ENCODE peak calls at places on chromosomes 3 and 15, in ten cellular contexts. One of them, this sample, is unnamed.

GRCh38 chr3:59320080-59320479 is 270.3 kb upstream of the CFAP20DC start:
- DNase-seq in astrocyte: no peak
- DNase-seq in foreskin fibroblast: no peak
- DNase-seq in cardiac fibroblast: no peak
- DNase-seq in fibroblast of mammary gland: no peak
- DNase-seq in SK-N-SH: no peak
- DNase-seq in H9: no peak
- DNase-seq in cardiac muscle cell: peak; percentile 2
- DNase-seq in fibroblast of the aortic adventitia: no peak
- DNase-seq in heart left ventricle: no peak
- DNase-seq in this sample: peak; percentile 13

GRCh38 chr15:81326466-81327212 is 2.7 kb upstream of the STARD5 start:
- DNase-seq in astrocyte: peak; percentile 42
- DNase-seq in foreskin fibroblast: peak; percentile 59
- DNase-seq in cardiac fibroblast: peak; percentile 21
- DNase-seq in fibroblast of mammary gland: peak; percentile 46
- DNase-seq in SK-N-SH: no peak
- DNase-seq in H9: no peak
- DNase-seq in cardiac muscle cell: no peak
- DNase-seq in fibroblast of the aortic adventitia: no peak
- DNase-seq in heart left ventricle: no peak
- DNase-seq in this sample: no peak

GRCh38 chr15:101135532-101136166 is 116.2 kb downstream of the CHSY1 start:
- DNase-seq in astrocyte: no peak
- DNase-seq in foreskin fibroblast: no peak
- DNase-seq in cardiac fibroblast: no peak
- DNase-seq in fibroblast of mammary gland: no peak
- DNase-seq in SK-N-SH: no peak
- DNase-seq in H9: no peak
- DNase-seq in cardiac muscle cell: no peak
- DNase-seq in fibroblast of the aortic adventitia: no peak
- DNase-seq in heart left ventricle: no peak
- DNase-seq in this sample: no peak

GRCh38 chr3:129122697-129123055 is 1.1 kb upstream of the RAB43 start:
- DNase-seq in astrocyte: no peak
- DNase-seq in foreskin fibroblast: peak; percentile 59
- DNase-seq in cardiac fibroblast: no peak
- DNase-seq in fibroblast of mammary gland: no peak
- DNase-seq in SK-N-SH: no peak
- DNase-seq in H9: peak; percentile 52
- DNase-seq in cardiac muscle cell: no peak
- DNase-seq in fibroblast of the aortic adventitia: peak; percentile 24
- DNase-seq in heart left ventricle: no peak
- DNase-seq in this sample: peak; percentile 28

GRCh38 chr15:84749111-84749991 is 959 bp downstream of the ZNF592 start:
- DNase-seq in astrocyte: peak; percentile 18
- DNase-seq in foreskin fibroblast: peak; percentile 56
- DNase-seq in cardiac fibroblast: peak; percentile 44
- DNase-seq in fibroblast of mammary gland: peak; percentile 32
- DNase-seq in SK-N-SH: peak; percentile 78
- DNase-seq in H9: peak; percentile 35
- DNase-seq in cardiac muscle cell: peak; percentile 51
- DNase-seq in fibroblast of the aortic adventitia: peak; percentile 34
- DNase-seq in heart left ventricle: peak; percentile 50
- DNase-seq in this sample: peak; percentile 41

GRCh38 chr15:60017538-60018199 is 13.6 kb downstream of the FOXB1 start:
- DNase-seq in astrocyte: peak; percentile 58
- DNase-seq in foreskin fibroblast: peak; percentile 44
- DNase-seq in cardiac fibroblast: peak; percentile 53
- DNase-seq in fibroblast of mammary gland: peak; percentile 45
- DNase-seq in SK-N-SH: no peak
- DNase-seq in H9: no peak
- DNase-seq in cardiac muscle cell: no peak
- DNase-seq in fibroblast of the aortic adventitia: peak; percentile 24
- DNase-seq in heart left ventricle: no peak
- DNase-seq in this sample: peak; percentile 39

GRCh38 chr15:23095796-23096195 is 40.8 kb downstream of the GOLGA6L1 start:
- DNase-seq in astrocyte: no peak
- DNase-seq in foreskin fibroblast: no peak
- DNase-seq in cardiac fibroblast: no peak
- DNase-seq in fibroblast of mammary gland: no peak
- DNase-seq in SK-N-SH: no peak
- DNase-seq in H9: no peak
- DNase-seq in cardiac muscle cell: no peak
- DNase-seq in fibroblast of the aortic adventitia: no peak
- DNase-seq in heart left ventricle: no peak
- DNase-seq in this sample: no peak

GRCh38 chr3:107978116-107979057 is 112.4 kb downstream of the CD47 start:
- DNase-seq in astrocyte: no peak
- DNase-seq in foreskin fibroblast: no peak
- DNase-seq in cardiac fibroblast: no peak
- DNase-seq in fibroblast of mammary gland: no peak
- DNase-seq in SK-N-SH: no peak
- DNase-seq in H9: no peak
- DNase-seq in cardiac muscle cell: no peak
- DNase-seq in fibroblast of the aortic adventitia: no peak
- DNase-seq in heart left ventricle: no peak
- DNase-seq in this sample: no peak

GRCh38 chr15:70260096-70260495 is 162.4 kb upstream of the TLE3 start:
- DNase-seq in astrocyte: no peak
- DNase-seq in foreskin fibroblast: no peak
- DNase-seq in cardiac fibroblast: no peak
- DNase-seq in fibroblast of mammary gland: no peak
- DNase-seq in SK-N-SH: no peak
- DNase-seq in H9: no peak
- DNase-seq in cardiac muscle cell: no peak
- DNase-seq in fibroblast of the aortic adventitia: no peak
- DNase-seq in heart left ventricle: peak; percentile 2
- DNase-seq in this sample: no peak

GRCh38 chr3:127428344-127429001 is 140.6 kb upstream of the PRR20G start:
- DNase-seq in astrocyte: no peak
- DNase-seq in foreskin fibroblast: no peak
- DNase-seq in cardiac fibroblast: no peak
- DNase-seq in fibroblast of mammary gland: peak; percentile 2
- DNase-seq in SK-N-SH: no peak
- DNase-seq in H9: peak; percentile 23
- DNase-seq in cardiac muscle cell: no peak
- DNase-seq in fibroblast of the aortic adventitia: peak; percentile 4
- DNase-seq in heart left ventricle: no peak
- DNase-seq in this sample: peak; percentile 3

GRCh38 chr3:122993573-122993972 is 34.0 kb downstream of the SEMA5B start:
- DNase-seq in astrocyte: no peak
- DNase-seq in foreskin fibroblast: no peak
- DNase-seq in cardiac fibroblast: no peak
- DNase-seq in fibroblast of mammary gland: no peak
- DNase-seq in SK-N-SH: peak; percentile 38
- DNase-seq in H9: no peak
- DNase-seq in cardiac muscle cell: no peak
- DNase-seq in fibroblast of the aortic adventitia: no peak
- DNase-seq in heart left ventricle: no peak
- DNase-seq in this sample: no peak

GRCh38 chr3:148379763-148380162 is 317.9 kb upstream of the AGTR1 start:
- DNase-seq in astrocyte: peak; percentile 55
- DNase-seq in foreskin fibroblast: peak; percentile 61
- DNase-seq in cardiac fibroblast: peak; percentile 84
- DNase-seq in fibroblast of mammary gland: peak; percentile 76
- DNase-seq in SK-N-SH: peak; percentile 18
- DNase-seq in H9: no peak
- DNase-seq in cardiac muscle cell: peak; percentile 67
- DNase-seq in fibroblast of the aortic adventitia: peak; percentile 79
- DNase-seq in heart left ventricle: no peak
- DNase-seq in this sample: peak; percentile 90

GRCh38 chr3:127655641-127656040 is 17.1 kb upstream of the ABTB1 start:
- DNase-seq in astrocyte: peak; percentile 62
- DNase-seq in foreskin fibroblast: peak; percentile 81
- DNase-seq in cardiac fibroblast: peak; percentile 57
- DNase-seq in fibroblast of mammary gland: peak; percentile 62
- DNase-seq in SK-N-SH: no peak
- DNase-seq in H9: no peak
- DNase-seq in cardiac muscle cell: peak; percentile 15
- DNase-seq in fibroblast of the aortic adventitia: peak; percentile 77
- DNase-seq in heart left ventricle: no peak
- DNase-seq in this sample: peak; percentile 39

GRCh38 chr3:106092792-106093191 is 224.0 kb upstream of the CBLB start:
- DNase-seq in astrocyte: no peak
- DNase-seq in foreskin fibroblast: no peak
- DNase-seq in cardiac fibroblast: no peak
- DNase-seq in fibroblast of mammary gland: no peak
- DNase-seq in SK-N-SH: no peak
- DNase-seq in H9: no peak
- DNase-seq in cardiac muscle cell: no peak
- DNase-seq in fibroblast of the aortic adventitia: no peak
- DNase-seq in heart left ventricle: no peak
- DNase-seq in this sample: no peak

GRCh38 chr3:63328386-63328785 is 50.3 kb downstream of the SYNPR start:
- DNase-seq in astrocyte: peak; percentile 47
- DNase-seq in foreskin fibroblast: peak; percentile 81
- DNase-seq in cardiac fibroblast: peak; percentile 68
- DNase-seq in fibroblast of mammary gland: peak; percentile 83
- DNase-seq in SK-N-SH: no peak
- DNase-seq in H9: no peak
- DNase-seq in cardiac muscle cell: peak; percentile 57
- DNase-seq in fibroblast of the aortic adventitia: peak; percentile 70
- DNase-seq in heart left ventricle: no peak
- DNase-seq in this sample: peak; percentile 76

GRCh38 chr3:101300073-101300472 is 20.3 kb downstream of the IMPG2 start:
- DNase-seq in astrocyte: no peak
- DNase-seq in foreskin fibroblast: no peak
- DNase-seq in cardiac fibroblast: no peak
- DNase-seq in fibroblast of mammary gland: no peak
- DNase-seq in SK-N-SH: no peak
- DNase-seq in H9: peak; percentile 31
- DNase-seq in cardiac muscle cell: no peak
- DNase-seq in fibroblast of the aortic adventitia: no peak
- DNase-seq in heart left ventricle: no peak
- DNase-seq in this sample: no peak
- TF ChIP-seq CTCF in astrocyte: no peak
- TF ChIP-seq CTCF in foreskin fibroblast: no peak
- TF ChIP-seq CTCF in cardiac fibroblast: no peak
- TF ChIP-seq CTCF in fibroblast of mammary gland: no peak
- TF ChIP-seq CTCF in SK-N-SH: no peak
- TF ChIP-seq CTCF in H9: no peak
- TF ChIP-seq CTCF in cardiac muscle cell: no peak
- TF ChIP-seq CTCF in fibroblast of the aortic adventitia: no peak
- TF ChIP-seq CTCF in heart left ventricle: no peak
- TF ChIP-seq CTCF in this sample: no peak

GRCh38 chr15:45611305-45611704 is 23.5 kb upstream of the SQOR start:
- DNase-seq in astrocyte: no peak
- DNase-seq in foreskin fibroblast: peak; percentile 60
- DNase-seq in cardiac fibroblast: peak; percentile 53
- DNase-seq in fibroblast of mammary gland: peak; percentile 42
- DNase-seq in SK-N-SH: peak; percentile 32
- DNase-seq in H9: no peak
- DNase-seq in cardiac muscle cell: no peak
- DNase-seq in fibroblast of the aortic adventitia: peak; percentile 43
- DNase-seq in heart left ventricle: no peak
- DNase-seq in this sample: peak; percentile 49
- TF ChIP-seq CTCF in astrocyte: peak; percentile 52
- TF ChIP-seq CTCF in foreskin fibroblast: peak; percentile 41
- TF ChIP-seq CTCF in cardiac fibroblast: peak; percentile 47
- TF ChIP-seq CTCF in fibroblast of mammary gland: peak; percentile 54
- TF ChIP-seq CTCF in SK-N-SH: peak; percentile 71
- TF ChIP-seq CTCF in H9: peak; percentile 65
- TF ChIP-seq CTCF in cardiac muscle cell: peak; percentile 49
- TF ChIP-seq CTCF in fibroblast of the aortic adventitia: peak; percentile 48
- TF ChIP-seq CTCF in heart left ventricle: peak; percentile 38
- TF ChIP-seq CTCF in this sample: peak; percentile 48

GRCh38 chr15:34621675-34622074 is 38.2 kb upstream of the GOLGA8B start:
- DNase-seq in astrocyte: peak; percentile 35
- DNase-seq in foreskin fibroblast: peak; percentile 68
- DNase-seq in cardiac fibroblast: peak; percentile 53
- DNase-seq in fibroblast of mammary gland: peak; percentile 48
- DNase-seq in SK-N-SH: peak; percentile 14
- DNase-seq in H9: no peak
- DNase-seq in cardiac muscle cell: no peak
- DNase-seq in fibroblast of the aortic adventitia: peak; percentile 50
- DNase-seq in heart left ventricle: no peak
- DNase-seq in this sample: peak; percentile 62
- TF ChIP-seq CTCF in astrocyte: peak; percentile 63
- TF ChIP-seq CTCF in foreskin fibroblast: peak; percentile 36
- TF ChIP-seq CTCF in cardiac fibroblast: peak; percentile 30
- TF ChIP-seq CTCF in fibroblast of mammary gland: peak; percentile 39
- TF ChIP-seq CTCF in SK-N-SH: peak; percentile 75
- TF ChIP-seq CTCF in H9: no peak
- TF ChIP-seq CTCF in cardiac muscle cell: no peak
- TF ChIP-seq CTCF in fibroblast of the aortic adventitia: peak; percentile 33
- TF ChIP-seq CTCF in heart left ventricle: peak; percentile 17
- TF ChIP-seq CTCF in this sample: peak; percentile 50

DNA sequence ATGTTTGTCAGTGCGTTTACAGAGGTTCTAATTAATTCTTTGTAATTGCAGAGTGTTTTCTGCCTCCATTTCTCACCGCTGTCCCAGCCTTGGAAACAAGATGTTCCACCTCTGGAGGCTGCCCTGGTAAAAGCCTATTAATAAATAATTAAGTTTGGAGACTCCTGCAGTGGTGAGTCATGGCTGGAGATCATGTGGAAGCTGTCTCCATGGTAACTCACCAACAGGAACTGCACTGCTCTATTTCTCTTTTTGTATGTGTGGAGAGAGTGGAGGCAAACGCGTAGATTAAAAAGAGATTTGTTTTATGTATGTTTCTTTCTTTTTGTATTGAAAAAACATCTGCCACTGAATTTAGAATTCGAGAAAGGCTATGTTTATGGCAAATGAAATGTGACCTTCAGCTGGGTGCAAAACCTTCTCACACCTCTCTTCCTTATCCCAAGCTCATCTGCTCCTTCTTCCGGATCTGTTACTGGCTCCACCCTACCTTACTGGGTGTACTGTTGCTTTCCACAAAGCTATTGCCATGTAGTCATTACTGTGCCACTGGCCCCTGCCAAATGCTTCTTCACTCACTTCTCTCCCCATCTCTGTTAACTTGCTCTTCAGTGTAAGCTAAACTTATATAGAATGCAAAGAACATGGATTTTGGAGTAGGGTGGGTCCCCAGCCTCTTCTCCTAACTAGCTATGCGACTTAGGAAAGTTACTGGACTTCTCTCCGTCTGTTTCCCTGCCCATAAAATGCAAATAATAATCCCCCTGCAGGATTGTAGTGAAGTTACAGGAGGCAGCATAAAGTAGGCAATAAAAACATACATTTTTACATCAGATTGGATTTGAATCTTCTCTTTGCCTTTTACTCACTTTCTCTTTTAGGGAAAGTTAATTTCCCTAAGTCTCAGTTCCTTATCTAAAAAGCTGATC is 778.5 kb downstream of the NTRK3 start:
- DNase-seq in astrocyte: peak; percentile 87
- DNase-seq in foreskin fibroblast: peak; percentile 1
- DNase-seq in cardiac fibroblast: peak; percentile 85
- DNase-seq in fibroblast of mammary gland: peak; percentile 19
- DNase-seq in SK-N-SH: peak; percentile 49
- DNase-seq in H9: peak; percentile 31
- DNase-seq in cardiac muscle cell: peak; percentile 19
- DNase-seq in fibroblast of the aortic adventitia: peak; percentile 88
- DNase-seq in heart left ventricle: peak; percentile 58
- DNase-seq in this sample: peak; percentile 89
- TF ChIP-seq CTCF in astrocyte: peak; percentile 52
- TF ChIP-seq CTCF in foreskin fibroblast: peak; percentile 20
- TF ChIP-seq CTCF in cardiac fibroblast: peak; percentile 24
- TF ChIP-seq CTCF in fibroblast of mammary gland: no peak
- TF ChIP-seq CTCF in SK-N-SH: peak; percentile 53
- TF ChIP-seq CTCF in H9: peak; percentile 32
- TF ChIP-seq CTCF in cardiac muscle cell: no peak
- TF ChIP-seq CTCF in fibroblast of the aortic adventitia: peak; percentile 52
- TF ChIP-seq CTCF in heart left ventricle: no peak
- TF ChIP-seq CTCF in this sample: peak; percentile 38

This sample was measured in choroid plexus epithelial cell.